ENCODE peak calls at places on chromosomes 2 and 18, in seven cellular contexts. O is H9, M is IMR-90, Z is neuronal stem cell, G is H1, Q is mesendoderm, B is mesenchymal stem cell. U is an unnamed sample.

GRCh38 chr2:8606226-8606625 is 75.6 kb upstream of the ID2 start:
- DNase-seq in M (no peak), Z (no peak), O (no peak), Q (no peak), B (no peak), G (no peak), U (no peak)

GRCh38 chr18:74342416-74343043 is 26.9 kb downstream of the C18orf63 start:
- DNase-seq in G (no peak), Q (peak; percentile 61), M (peak; percentile 77), O (no peak), B (peak; percentile 75), Z (peak; percentile 38), U (peak; percentile 76)

GRCh38 chr2:12090072-12090471 is 343.6 kb downstream of the LPIN1 start:
- DNase-seq in M (no peak), Z (no peak), G (no peak), B (no peak), O (no peak), Q (no peak), U (no peak)

GRCh38 chr18:6543330-6543908 is 128.7 kb upstream of the L3MBTL4 start:
- DNase-seq in Z (no peak), O (no peak), B (peak; percentile 48), M (peak; percentile 55), G (no peak), Q (peak; percentile 74), U (peak; percentile 63)

GRCh38 chr2:24659862-24660261 is 133.3 kb downstream of the PTRHD1 start:
- DNase-seq in Z (no peak), M (no peak), B (no peak), Q (no peak), O (no peak), G (no peak), U (no peak)

GRCh38 chr2:102892693-102893290 is 131.0 kb downstream of the TMEM182 start:
- DNase-seq in O (no peak), M (no peak), G (no peak), Z (peak; percentile 43), Q (no peak), B (no peak), U (no peak)

GRCh38 chr2:103166406-103167324 is 404.8 kb downstream of the TMEM182 start:
- DNase-seq in B (no peak), G (no peak), O (no peak), Q (no peak), Z (no peak), M (no peak), U (no peak)

GRCh38 chr18:32530947-32531651 is 60.4 kb upstream of the GAREM1 start:
- DNase-seq in O (no peak), M (peak; percentile 36), G (no peak), Z (no peak), Q (no peak), B (peak; percentile 82), U (no peak)

GRCh38 chr2:42566006-42566405 is 2.4 kb upstream of the MTA3 start:
- DNase-seq in M (no peak), G (no peak), Z (no peak), B (no peak), Q (no peak), O (no peak), U (no peak)

GRCh38 chr2:98623657-98624056 is 15.3 kb downstream of the UNC50 start:
- DNase-seq in Z (no peak), O (no peak), G (no peak), Q (no peak), M (peak; percentile 37), B (no peak), U (no peak)

GRCh38 chr2:88329815-88330603 is 122.5 kb downstream of the FOXI3 start:
- DNase-seq in M (peak; percentile 3), Z (peak; percentile 85), B (no peak), G (peak; percentile 77), O (peak; percentile 84), Q (peak; percentile 97), U (peak; percentile 37)

DNA sequence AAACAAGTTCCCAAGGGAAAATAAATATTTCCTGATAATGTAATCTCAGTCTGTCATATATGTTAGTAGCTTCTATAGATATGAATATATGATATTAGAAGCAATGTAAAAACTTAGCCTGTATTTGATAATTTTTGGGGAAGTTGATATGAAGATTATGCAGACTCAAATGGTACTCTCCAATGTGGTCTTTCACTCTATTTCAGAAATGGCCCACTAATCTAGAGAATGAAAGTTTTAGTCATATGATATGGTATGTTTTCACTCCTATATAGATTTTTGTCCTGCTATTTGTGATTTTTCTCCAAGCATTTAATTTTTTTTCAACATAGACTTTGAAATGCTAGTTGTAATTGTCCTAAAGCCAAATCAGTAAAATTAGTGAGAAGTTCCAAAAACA is 236.7 kb upstream of the BOD1L2 start:
- DNase-seq in B (no peak), Z (no peak), G (no peak), Q (no peak), M (no peak), O (no peak), U (no peak)
- H3K4ac ChIP-seq in B (no peak overlapping the region), Z (no peak overlapping the region), G (no peak overlapping the region), Q (no peak overlapping the region), M (no peak overlapping the region), O (no peak overlapping the region), U (no peak overlapping the region)

DNA sequence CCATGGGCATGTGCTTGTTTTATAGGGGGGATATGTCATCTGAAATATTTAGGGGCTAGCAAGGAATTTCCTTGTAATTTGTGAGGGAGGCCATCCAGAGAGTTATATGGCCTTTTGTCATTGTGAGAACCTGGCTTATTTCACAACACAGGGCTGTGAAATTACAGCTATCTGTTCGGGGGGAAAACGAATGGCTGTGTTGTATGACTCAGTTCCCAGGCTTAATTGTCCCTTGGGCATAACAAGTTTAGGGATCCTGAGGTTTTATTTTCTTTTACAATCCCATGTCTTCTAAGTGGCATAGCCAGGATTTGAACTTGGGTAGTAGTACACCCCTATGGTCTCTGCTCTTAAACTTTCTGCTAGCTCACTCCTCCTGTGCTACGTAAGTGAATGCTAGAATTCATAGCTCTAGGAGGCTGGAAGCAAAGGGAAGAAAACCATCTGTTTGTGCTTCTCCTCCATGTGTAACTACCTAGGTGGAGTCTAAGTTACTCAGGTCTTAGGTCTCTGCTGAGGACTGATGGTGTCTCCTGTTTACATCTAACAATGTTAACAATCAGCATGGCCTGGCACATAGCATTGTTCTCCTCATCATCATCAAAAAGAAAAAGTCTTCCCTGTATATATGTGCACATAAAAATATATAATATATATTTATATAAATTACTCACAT is 53.8 kb downstream of the SKA1 start:
- DNase-seq in Z (no peak), O (no peak), G (no peak), B (peak; percentile 7), Q (peak; percentile 28), M (no peak), U (no peak)
- H2AK5ac ChIP-seq in Z (no peak overlapping the region), O (no peak overlapping the region), G (no peak overlapping the region), B (no peak overlapping the region), Q (no peak overlapping the region), M (no peak overlapping the region), U (no peak overlapping the region)

DNA sequence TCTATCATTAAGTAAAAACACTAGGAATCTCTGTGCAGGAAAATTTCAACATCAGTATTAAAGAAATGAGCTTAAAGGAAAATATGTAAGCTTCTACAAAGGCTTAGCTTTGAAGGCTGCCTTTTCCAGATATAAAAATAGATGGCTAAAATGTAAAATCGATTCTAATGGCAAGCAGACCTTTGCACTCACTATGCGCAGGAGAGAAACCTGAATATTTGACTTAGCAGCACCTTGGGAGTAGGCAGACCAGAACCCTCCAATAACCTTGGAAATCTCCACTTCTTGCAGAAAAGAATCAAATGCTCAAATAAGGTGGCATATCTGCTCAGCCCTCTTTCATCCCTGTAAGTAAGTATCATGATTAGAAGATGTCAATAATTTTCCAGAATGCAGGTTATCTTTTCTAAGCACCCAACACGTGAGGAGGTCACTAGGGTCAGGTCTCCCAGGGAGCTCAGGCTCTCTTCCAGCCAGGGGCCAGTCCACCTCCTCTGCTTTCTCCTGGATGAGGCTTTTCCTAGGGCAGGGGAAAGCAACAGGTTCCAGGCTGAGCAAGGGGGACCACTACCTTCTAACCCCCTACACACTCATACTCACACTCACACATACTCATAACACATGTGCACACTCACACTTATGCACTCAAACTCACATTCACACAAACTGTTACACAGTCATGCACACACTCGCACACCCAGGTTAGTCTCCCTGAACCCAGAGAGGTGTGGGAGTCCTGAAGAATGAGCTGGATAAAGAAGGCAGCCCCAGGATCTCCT is 3.8 kb downstream of the PIEZO2 start:
- DNase-seq in M (no peak), Z (no peak), G (no peak), Q (no peak), B (no peak), O (no peak), U (no peak)
- H3K9ac ChIP-seq in M (no peak overlapping the region), Z (no peak overlapping the region), G (no peak overlapping the region), Q (no peak overlapping the region), B (no peak overlapping the region), O (no peak overlapping the region), U (peak overlapping the region; percentile 53)

GRCh38 chr2:112021269-112021668 is 33.8 kb upstream of the TMEM87B start:
- DNase-seq in Z (no peak), B (no peak), M (no peak), O (no peak), G (no peak), Q (no peak), U (peak; percentile 61)
- H3K4ac ChIP-seq in Z (no peak overlapping the region), B (no peak overlapping the region), M (no peak overlapping the region), O (no peak overlapping the region), G (no peak overlapping the region), Q (no peak overlapping the region), U (no peak overlapping the region)

GRCh38 chr2:80525152-80525551 is 220.6 kb upstream of the LRRTM1 start:
- DNase-seq in M (no peak), G (no peak), O (no peak), B (no peak), Q (no peak), Z (no peak), U (no peak)
- H2AK5ac ChIP-seq in M (no peak overlapping the region), G (no peak overlapping the region), O (no peak overlapping the region), B (no peak overlapping the region), Q (no peak overlapping the region), Z (no peak overlapping the region), U (no peak overlapping the region)

GRCh38 chr2:16251511-16252205 is 311.3 kb downstream of the MYCN start:
- DNase-seq in G (no peak), B (no peak), O (no peak), Z (no peak), M (no peak), Q (no peak), U (no peak)
- H3K9ac ChIP-seq in G (no peak overlapping the region), B (no peak overlapping the region), O (no peak overlapping the region), Z (no peak overlapping the region), M (no peak overlapping the region), Q (no peak overlapping the region), U (no peak overlapping the region)

GRCh38 chr2:225495706-225496105 is 96.2 kb downstream of the NYAP2 start:
- DNase-seq in Z (no peak), Q (peak; percentile 20), B (no peak), O (no peak), G (no peak), M (no peak), U (no peak)
- H3K4ac ChIP-seq in Z (no peak overlapping the region), Q (no peak overlapping the region), B (no peak overlapping the region), O (no peak overlapping the region), G (no peak overlapping the region), M (no peak overlapping the region), U (no peak overlapping the region)

DNA sequence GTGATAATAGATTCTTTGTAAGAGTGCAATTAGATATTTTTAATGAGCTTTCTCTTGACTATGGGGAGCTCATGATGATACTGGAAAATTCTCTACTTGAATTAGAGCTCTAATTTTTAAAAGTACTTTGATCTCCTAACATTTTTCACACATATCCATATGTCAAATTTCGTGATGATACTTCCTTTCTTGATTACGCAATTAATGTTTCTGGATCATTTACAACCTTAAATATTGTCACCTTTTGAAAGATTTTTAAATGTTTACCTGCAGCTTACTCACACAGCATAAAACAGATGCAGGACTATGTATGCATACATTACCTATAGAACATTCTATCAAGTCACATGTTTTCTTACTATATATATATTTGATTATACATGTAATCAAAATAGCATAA is 598.5 kb upstream of the DSEL start:
- DNase-seq in G (no peak), B (no peak), Q (no peak), Z (no peak), M (no peak), O (no peak), U (no peak)
- H2AK5ac ChIP-seq in G (no peak overlapping the region), B (no peak overlapping the region), Q (no peak overlapping the region), Z (no peak overlapping the region), M (no peak overlapping the region), O (no peak overlapping the region), U (no peak overlapping the region)